ENCODE peak calls at places on chromosomes 7 and 10, in six cellular contexts. One of them, this sample, is unnamed.

GRCh38 chr10:22027666-22028238 is 24.2 kb upstream of the DNAJC1 start:
- DNase-seq in GM12878: no peak
- DNase-seq in GM23338: no peak
- DNase-seq in MM.1S: no peak
- DNase-seq in heart right ventricle: no peak
- DNase-seq in IMR-90: no peak
- DNase-seq in this sample: no peak

GRCh38 chr10:86203162-86203905 is 163.3 kb downstream of the GRID1 start:
- DNase-seq in GM12878: no peak
- DNase-seq in GM23338: peak
- DNase-seq in MM.1S: peak
- DNase-seq in heart right ventricle: peak
- DNase-seq in IMR-90: peak
- DNase-seq in this sample: no peak

GRCh38 chr10:132508497-132509443 is 28.8 kb upstream of the INPP5A start:
- DNase-seq in GM12878: no peak
- DNase-seq in GM23338: no peak
- DNase-seq in MM.1S: no peak
- DNase-seq in heart right ventricle: peak
- DNase-seq in IMR-90: no peak
- DNase-seq in this sample: peak

GRCh38 chr7:34048445-34048844 is 143.1 kb downstream of the BMPER start:
- DNase-seq in GM12878: no peak
- DNase-seq in GM23338: no peak
- DNase-seq in MM.1S: no peak
- DNase-seq in heart right ventricle: no peak
- DNase-seq in IMR-90: peak
- DNase-seq in this sample: no peak

GRCh38 chr7:1544896-1545416 is 11.0 kb downstream of the TMEM184A start:
- DNase-seq in GM12878: no peak
- DNase-seq in GM23338: no peak
- DNase-seq in MM.1S: no peak
- DNase-seq in heart right ventricle: peak
- DNase-seq in IMR-90: no peak
- DNase-seq in this sample: no peak

GRCh38 chr10:64977912-64978311 is 1456.7 kb downstream of the REEP3 start:
- DNase-seq in GM12878: no peak
- DNase-seq in GM23338: no peak
- DNase-seq in MM.1S: no peak
- DNase-seq in heart right ventricle: no peak
- DNase-seq in IMR-90: no peak
- DNase-seq in this sample: no peak

GRCh38 chr10:97279121-97279815 is 13.2 kb downstream of the ARHGAP19 start:
- DNase-seq in GM12878: no peak
- DNase-seq in GM23338: no peak
- DNase-seq in MM.1S: no peak
- DNase-seq in heart right ventricle: no peak
- DNase-seq in IMR-90: peak
- DNase-seq in this sample: no peak

GRCh38 chr7:81684513-81685262 is 85.2 kb downstream of the HGF start:
- DNase-seq in GM12878: peak
- DNase-seq in GM23338: no peak
- DNase-seq in MM.1S: no peak
- DNase-seq in heart right ventricle: peak
- DNase-seq in IMR-90: peak
- DNase-seq in this sample: peak

GRCh38 chr10:125217986-125218675 is 57.8 kb upstream of the CTBP2 start:
- DNase-seq in GM12878: no peak
- DNase-seq in GM23338: peak
- DNase-seq in MM.1S: no peak
- DNase-seq in heart right ventricle: no peak
- DNase-seq in IMR-90: peak
- DNase-seq in this sample: no peak

GRCh38 chr7:114921636-114922150 is at the start of gene MDFIC:
- DNase-seq in GM12878: no peak
- DNase-seq in GM23338: peak
- DNase-seq in MM.1S: no peak
- DNase-seq in heart right ventricle: peak
- DNase-seq in IMR-90: no peak
- DNase-seq in this sample: peak

GRCh38 chr10:50395279-50395678 is 144.0 kb upstream of the ASAH2 start:
- DNase-seq in GM12878: no peak
- DNase-seq in GM23338: no peak
- DNase-seq in MM.1S: no peak
- DNase-seq in heart right ventricle: no peak
- DNase-seq in IMR-90: peak
- DNase-seq in this sample: no peak

GRCh38 chr10:97861351-97861750 is 11.7 kb downstream of the GOLGA7B start:
- DNase-seq in GM12878: no peak
- DNase-seq in GM23338: no peak
- DNase-seq in MM.1S: no peak
- DNase-seq in heart right ventricle: no peak
- DNase-seq in IMR-90: peak
- DNase-seq in this sample: no peak

GRCh38 chr10:49457686-49458085 is 61.8 kb upstream of the DRGX start:
- DNase-seq in GM12878: no peak
- DNase-seq in GM23338: no peak
- DNase-seq in MM.1S: no peak
- DNase-seq in heart right ventricle: no peak
- DNase-seq in IMR-90: peak
- DNase-seq in this sample: no peak

GRCh38 chr10:96502561-96503267 is 11.0 kb downstream of the TLL2 start:
- DNase-seq in GM12878: no peak
- DNase-seq in GM23338: no peak
- DNase-seq in MM.1S: no peak
- DNase-seq in heart right ventricle: no peak
- DNase-seq in IMR-90: no peak
- DNase-seq in this sample: no peak

GRCh38 chr7:12327922-12328321 is 75.7 kb downstream of the VWDE start:
- DNase-seq in GM12878: no peak
- DNase-seq in GM23338: no peak
- DNase-seq in MM.1S: no peak
- DNase-seq in heart right ventricle: no peak
- DNase-seq in IMR-90: no peak
- DNase-seq in this sample: no peak

GRCh38 chr7:33128990-33129805 is at the start of gene BBS9:
- DNase-seq in GM12878: peak
- DNase-seq in GM23338: peak
- DNase-seq in MM.1S: peak
- DNase-seq in heart right ventricle: peak
- DNase-seq in IMR-90: peak
- DNase-seq in this sample: peak

GRCh38 chr7:106222545-106222944 is 62.2 kb downstream of the NAMPT start:
- DNase-seq in GM12878: no peak
- DNase-seq in GM23338: no peak
- DNase-seq in MM.1S: no peak
- DNase-seq in heart right ventricle: no peak
- DNase-seq in IMR-90: no peak
- DNase-seq in this sample: no peak

GRCh38 chr10:59879363-59879935 is 26.9 kb downstream of the CCDC6 start:
- DNase-seq in GM12878: no peak
- DNase-seq in GM23338: no peak
- DNase-seq in MM.1S: no peak
- DNase-seq in heart right ventricle: no peak
- DNase-seq in IMR-90: no peak
- DNase-seq in this sample: no peak

GRCh38 chr10:110208614-110209398 is 1.4 kb downstream of the MXI1 start:
- DNase-seq in GM12878: no peak
- DNase-seq in GM23338: no peak
- DNase-seq in MM.1S: peak
- DNase-seq in heart right ventricle: peak
- DNase-seq in IMR-90: peak
- DNase-seq in this sample: no peak

GRCh38 chr10:90313548-90314325 is 544.1 kb downstream of the HTR7 start:
- DNase-seq in GM12878: no peak
- DNase-seq in GM23338: no peak
- DNase-seq in MM.1S: no peak
- DNase-seq in heart right ventricle: no peak
- DNase-seq in IMR-90: peak
- DNase-seq in this sample: no peak

GRCh38 chr7:9407816-9408215 is 974.4 kb downstream of the NXPH1 start:
- DNase-seq in GM12878: no peak
- DNase-seq in GM23338: no peak
- DNase-seq in MM.1S: no peak
- DNase-seq in heart right ventricle: no peak
- DNase-seq in IMR-90: no peak
- DNase-seq in this sample: no peak

GRCh38 chr10:6579904-6580278 is at the start of gene PRKCQ:
- DNase-seq in GM12878: no peak
- DNase-seq in GM23338: peak
- DNase-seq in MM.1S: no peak
- DNase-seq in heart right ventricle: no peak
- DNase-seq in IMR-90: peak
- DNase-seq in this sample: peak

GRCh38 chr7:47119408-47119807 is 462.5 kb downstream of the TNS3 start:
- DNase-seq in GM12878: no peak
- DNase-seq in GM23338: no peak
- DNase-seq in MM.1S: no peak
- DNase-seq in heart right ventricle: no peak
- DNase-seq in IMR-90: no peak
- DNase-seq in this sample: no peak

GRCh38 chr7:114856625-114857024 is 65.3 kb upstream of the MDFIC start:
- DNase-seq in GM12878: no peak
- DNase-seq in GM23338: peak
- DNase-seq in MM.1S: no peak
- DNase-seq in heart right ventricle: no peak
- DNase-seq in IMR-90: peak
- DNase-seq in this sample: no peak

GRCh38 chr7:96407427-96407826 is 85.5 kb upstream of the SLC25A13 start:
- DNase-seq in GM12878: no peak
- DNase-seq in GM23338: no peak
- DNase-seq in MM.1S: no peak
- DNase-seq in heart right ventricle: no peak
- DNase-seq in IMR-90: peak
- DNase-seq in this sample: no peak

GRCh38 chr10:128102480-128103228 is 23.6 kb downstream of the MKI67 start:
- DNase-seq in GM12878: no peak
- DNase-seq in GM23338: no peak
- DNase-seq in MM.1S: no peak
- DNase-seq in heart right ventricle: no peak
- DNase-seq in IMR-90: no peak
- DNase-seq in this sample: peak

GRCh38 chr10:31147220-31147608 is 115.5 kb upstream of the ZNF438 start:
- DNase-seq in GM12878: no peak
- DNase-seq in GM23338: no peak
- DNase-seq in MM.1S: no peak
- DNase-seq in heart right ventricle: no peak
- DNase-seq in IMR-90: peak
- DNase-seq in this sample: no peak

GRCh38 chr10:8280946-8281345 is 226.5 kb downstream of the GATA3 start:
- DNase-seq in GM12878: no peak
- DNase-seq in GM23338: no peak
- DNase-seq in MM.1S: no peak
- DNase-seq in heart right ventricle: no peak
- DNase-seq in IMR-90: no peak
- DNase-seq in this sample: no peak

GRCh38 chr10:46527241-46527811 is 29.1 kb downstream of the GPRIN2 start:
- DNase-seq in GM12878: no peak
- DNase-seq in GM23338: no peak
- DNase-seq in MM.1S: no peak
- DNase-seq in heart right ventricle: no peak
- DNase-seq in IMR-90: no peak
- DNase-seq in this sample: peak

GRCh38 chr10:71234970-71235681 is 22.8 kb downstream of the UNC5B start:
- DNase-seq in GM12878: no peak
- DNase-seq in GM23338: no peak
- DNase-seq in MM.1S: no peak
- DNase-seq in heart right ventricle: peak
- DNase-seq in IMR-90: peak
- DNase-seq in this sample: peak

GRCh38 chr10:64039208-64039607 is 518.0 kb downstream of the REEP3 start:
- DNase-seq in GM12878: peak
- DNase-seq in GM23338: no peak
- DNase-seq in MM.1S: peak
- DNase-seq in heart right ventricle: no peak
- DNase-seq in IMR-90: no peak
- DNase-seq in this sample: no peak

GRCh38 chr10:3623746-3624145 is 161.3 kb downstream of the KLF6 start:
- DNase-seq in GM12878: peak
- DNase-seq in GM23338: peak
- DNase-seq in MM.1S: no peak
- DNase-seq in heart right ventricle: no peak
- DNase-seq in IMR-90: peak
- DNase-seq in this sample: no peak
- H3K27ac ChIP-seq in GM12878: peak
- H3K27ac ChIP-seq in GM23338: peak
- H3K27ac ChIP-seq in MM.1S: peak
- H3K27ac ChIP-seq in heart right ventricle: peak
- H3K27ac ChIP-seq in IMR-90: peak
- H3K27ac ChIP-seq in this sample: no peak

DNA sequence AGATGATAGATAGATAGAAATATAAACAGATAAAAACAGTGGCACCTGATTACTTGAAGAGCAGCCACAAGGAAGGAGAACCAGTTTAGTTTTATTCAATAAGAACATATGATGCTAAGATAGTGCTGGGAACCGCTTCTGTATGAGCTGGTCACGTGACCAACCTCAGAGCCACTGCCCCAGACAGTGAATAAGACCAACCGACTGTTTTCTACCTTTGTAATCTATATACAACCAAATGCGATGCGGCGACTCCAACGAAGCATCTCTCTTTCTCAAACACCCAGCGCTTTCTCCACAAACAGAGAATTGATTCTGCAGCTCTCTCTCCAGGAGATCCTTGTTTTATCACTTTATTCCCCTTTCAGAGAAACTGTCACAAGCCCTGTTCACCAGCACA is 55.5 kb upstream of the JCAD start:
- DNase-seq in GM12878: no peak
- DNase-seq in GM23338: peak
- DNase-seq in MM.1S: no peak
- DNase-seq in heart right ventricle: no peak
- DNase-seq in IMR-90: peak
- DNase-seq in this sample: no peak
- H3K4me3 ChIP-seq in GM12878: no peak
- H3K4me3 ChIP-seq in GM23338: no peak
- H3K4me3 ChIP-seq in MM.1S: no peak
- H3K4me3 ChIP-seq in heart right ventricle: peak
- H3K4me3 ChIP-seq in IMR-90: no peak
- H3K4me3 ChIP-seq in this sample: peak

GRCh38 chr7:6637544-6638229 is 569 bp downstream of the ZNF316 start:
- DNase-seq in GM12878: no peak
- DNase-seq in GM23338: peak
- DNase-seq in MM.1S: peak
- DNase-seq in heart right ventricle: no peak
- DNase-seq in IMR-90: peak
- DNase-seq in this sample: peak
- TF ChIP-seq CTCF in GM12878: peak
- TF ChIP-seq CTCF in GM23338: peak
- TF ChIP-seq CTCF in MM.1S: peak
- TF ChIP-seq CTCF in heart right ventricle: peak
- TF ChIP-seq CTCF in IMR-90: peak
- TF ChIP-seq CTCF in this sample: peak

GRCh38 chr7:71735961-71736556 is 604.1 kb downstream of the GALNT17 start:
- DNase-seq in GM12878: no peak
- DNase-seq in GM23338: peak
- DNase-seq in MM.1S: peak
- DNase-seq in heart right ventricle: no peak
- DNase-seq in IMR-90: peak
- DNase-seq in this sample: peak

GRCh38 chr7:71727347-71727746 is 595.4 kb downstream of the GALNT17 start:
- DNase-seq in GM12878: no peak
- DNase-seq in GM23338: no peak
- DNase-seq in MM.1S: no peak
- DNase-seq in heart right ventricle: no peak
- DNase-seq in IMR-90: no peak
- DNase-seq in this sample: no peak

GRCh38 chr7:71733108-71733870 is 601.3 kb downstream of the GALNT17 start:
- DNase-seq in GM12878: no peak
- DNase-seq in GM23338: peak
- DNase-seq in MM.1S: peak
- DNase-seq in heart right ventricle: peak
- DNase-seq in IMR-90: peak
- DNase-seq in this sample: peak
- H3K27ac ChIP-seq in GM12878: no peak
- H3K27ac ChIP-seq in GM23338: no peak
- H3K27ac ChIP-seq in MM.1S: peak
- H3K27ac ChIP-seq in heart right ventricle: no peak
- H3K27ac ChIP-seq in IMR-90: no peak
- H3K27ac ChIP-seq in this sample: no peak